ENCODE peak calls at places on chromosomes 11 and 22, in four cellular contexts. T is HFF-Myc, O is thoracic aorta, P is fibroblast of pulmonary artery. E is an unnamed sample.

GRCh38 chr11:128911701-128912100 is 20.5 kb downstream of the KCNJ5 start:
- DNase-seq in P (no peak), T (no peak), O (no peak), E (no peak)

GRCh38 chr11:33476945-33477584 is 219.9 kb downstream of the HIPK3 start:
- DNase-seq in T (no peak), P (peak), O (no peak), E (peak)

GRCh38 chr11:32489464-32489863 is 54.1 kb upstream of the WT1 start:
- DNase-seq in O (no peak), P (no peak), T (no peak), E (peak)

GRCh38 chr11:32318071-32318815 is 117.1 kb downstream of the WT1 start:
- DNase-seq in P (no peak), O (no peak), T (no peak), E (no peak)

GRCh38 chr11:80451105-80451504 is 1010.3 kb upstream of the TENM4 start:
- DNase-seq in O (no peak), P (no peak), T (no peak), E (no peak)

GRCh38 chr11:17498475-17498874 is 21.8 kb upstream of the ABCC8 start:
- DNase-seq in P (no peak), T (no peak), O (no peak), E (peak)

GRCh38 chr11:96367357-96367756 is 22.4 kb downstream of the CCDC82 start:
- DNase-seq in P (no peak), T (no peak), O (no peak), E (no peak)

GRCh38 chr11:8773916-8774537 is 91.4 kb downstream of the RPL27A start:
- DNase-seq in P (no peak), O (no peak), T (no peak), E (no peak)

GRCh38 chr11:65127473-65128181 is 5.5 kb downstream of the MRPL49 start:
- DNase-seq in P (no peak), O (no peak), T (no peak), E (no peak)

GRCh38 chr22:33853200-33854097 is 66.8 kb downstream of the LARGE1 start:
- DNase-seq in O (no peak), P (peak), T (no peak), E (peak)

GRCh38 chr22:36197601-36198146 is 3.9 kb downstream of the APOL4 start:
- DNase-seq in P (no peak), T (no peak), O (no peak), E (no peak)

GRCh38 chr22:30240541-30241417 is 5.8 kb downstream of the LIF start:
- DNase-seq in P (no peak), O (no peak), T (no peak), E (no peak)

GRCh38 chr22:42179616-42180015 is 49.0 kb upstream of the CYP2D6 start:
- DNase-seq in O (no peak), T (peak), P (peak), E (peak)

GRCh38 chr11:60377737-60378136 is 595 bp upstream of the MS4A7 start:
- DNase-seq in O (no peak), P (no peak), T (no peak), E (no peak)

GRCh38 chr11:122776546-122776945 is 61.8 kb upstream of the CRTAM start:
- DNase-seq in P (peak), T (no peak), O (no peak), E (no peak)

GRCh38 chr11:45341379-45341778 is 55.2 kb upstream of the SYT13 start:
- DNase-seq in O (no peak), P (no peak), T (no peak), E (no peak)
- TF ChIP-seq CTCF in O (no peak), P (no peak), T (no peak), E (no peak)

GRCh38 chr11:75557649-75558494 is 4.2 kb upstream of the SERPINH1 start:
- DNase-seq in P (peak), T (peak), O (no peak), E (peak)
- H3K4me3 ChIP-seq in P (peak), T (peak), O (peak), E (no peak)

GRCh38 chr11:116736763-116737162 is 36.0 kb downstream of the BUD13 start:
- DNase-seq in T (no peak), P (peak), O (no peak), E (no peak)
- TF ChIP-seq CTCF in T (no peak), P (no peak), O (no peak), E (no peak)

GRCh38 chr11:821513-822371 is 3.0 kb downstream of the PNPLA2 start:
- DNase-seq in P (no peak), O (no peak), T (no peak), E (no peak)
- H3K4me3 ChIP-seq in P (no peak), O (peak), T (peak), E (no peak)

GRCh38 chr22:27405672-27406388 is 395.7 kb downstream of the MN1 start:
- DNase-seq in O (no peak), T (no peak), P (peak), E (peak)
- TF ChIP-seq CTCF in O (peak), T (peak), P (peak), E (peak)

GRCh38 chr11:860238-861104 is 17.8 kb downstream of the TSPAN4 start:
- DNase-seq in P (no peak), T (no peak), O (no peak), E (no peak)
- H3K4me3 ChIP-seq in P (no peak), T (no peak), O (no peak), E (no peak)

DNA sequence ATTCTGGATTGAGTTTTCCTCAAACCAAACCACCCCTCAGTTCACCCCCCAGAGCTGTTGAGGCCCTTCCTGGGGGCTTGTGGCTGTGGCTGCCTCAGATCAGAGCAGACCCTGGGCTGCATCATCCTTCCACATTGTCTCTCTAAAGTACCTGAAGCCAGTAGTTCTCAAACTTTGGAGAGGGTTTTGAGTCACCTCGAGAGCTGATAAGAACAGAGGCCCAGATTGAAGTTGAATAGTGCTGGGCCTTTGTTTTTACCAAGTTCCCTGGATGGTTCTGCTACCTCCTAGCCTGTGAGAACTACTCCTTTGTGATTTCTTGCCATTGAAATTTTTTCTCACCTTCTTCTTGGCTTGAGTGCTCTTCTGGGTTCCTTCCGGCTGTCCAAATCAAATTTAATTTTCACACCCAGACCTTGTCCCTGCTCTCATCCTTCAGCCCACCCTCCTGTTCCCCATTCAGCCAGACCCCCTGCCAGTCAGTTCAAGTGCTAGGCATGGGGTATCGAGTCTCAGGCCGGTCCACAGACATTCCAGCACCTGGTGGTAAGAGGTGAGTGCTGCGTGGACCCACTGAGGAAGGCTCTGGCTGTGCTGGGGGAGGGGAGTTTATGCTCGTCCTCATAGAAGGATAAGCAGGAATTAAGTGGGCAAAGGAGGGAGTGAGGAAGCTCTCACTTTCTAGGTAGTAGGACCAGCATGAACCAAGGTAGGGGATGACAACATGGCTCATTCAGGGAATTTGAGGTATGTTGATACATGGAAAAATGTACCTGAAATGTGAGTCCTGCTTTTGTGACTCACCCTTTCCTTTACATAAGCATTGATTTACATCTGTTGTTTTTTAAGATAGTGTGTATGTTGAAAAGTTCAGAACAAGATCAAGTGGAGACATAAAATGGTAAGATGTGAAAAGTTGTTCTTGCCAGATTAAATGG is 116.5 kb downstream of the PTPRJ start:
- DNase-seq in O (no peak), T (no peak), P (peak), E (peak)
- TF ChIP-seq CTCF in O (no peak), T (no peak), P (no peak), E (peak)

DNA sequence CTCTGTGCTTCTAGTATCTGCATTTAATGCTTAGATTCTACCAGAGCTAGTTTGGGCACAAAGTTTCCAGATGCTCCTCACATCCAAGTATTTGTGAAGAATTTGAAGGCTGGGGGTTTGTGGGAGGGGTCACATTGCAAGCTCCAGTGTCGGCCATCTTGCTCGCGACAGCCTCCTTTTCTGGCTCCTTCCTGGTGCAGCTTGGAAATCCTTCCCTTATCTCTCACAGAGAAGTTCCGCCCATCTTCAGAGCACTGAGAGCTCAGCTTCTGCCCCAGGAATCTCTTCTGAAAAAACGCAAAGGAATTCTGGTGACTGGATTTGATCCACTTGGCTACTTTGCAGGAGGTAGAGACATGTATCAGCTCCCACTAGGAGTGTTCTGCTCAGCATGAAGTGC is 497.5 kb downstream of the TBC1D22A start:
- DNase-seq in P (no peak), O (no peak), T (no peak), E (no peak)
- H3K4me3 ChIP-seq in P (no peak), O (no peak), T (no peak), E (no peak)

GRCh38 chr11:89477175-89477574 is 14.0 kb downstream of the NOX4 start:
- DNase-seq in P (no peak), T (no peak), O (no peak), E (no peak)
- TF ChIP-seq CTCF in P (no peak), T (no peak), O (no peak), E (no peak)

GRCh38 chr11:133705873-133706272 is 139.4 kb downstream of the SPATA19 start:
- DNase-seq in O (no peak), P (no peak), T (no peak), E (no peak)
- H3K4me3 ChIP-seq in O (no peak), P (no peak), T (no peak), E (no peak)